ENCODE peak calls at places on chromosomes 5 and 9, in five cellular contexts. One of them, this sample, is unnamed.

GRCh38 chr5:72920690-72921089 is 35.2 kb upstream of the FCHO2 start:
- ATAC-seq in activated naive CD4-positive, alpha-beta T cell treated with anti-CD3 and anti-CD28 coated beads, Interleukin-2, amount 50 U/mL, for 72 hours: no peak
- ATAC-seq in activated CD8-positive, alpha-beta T cell treated with anti-CD3 and anti-CD28 coated beads for 36 hours: no peak
- ATAC-seq in activated CD4-positive, CD25-positive, alpha-beta regulatory T cell treated with anti-CD3 and anti-CD28 coated beads, Interleukin-2, amount 50 U/mL, for 24 hours: no peak
- ATAC-seq in mucosa of descending colon: peak; percentile 65
- ATAC-seq in this sample: peak; percentile 60

GRCh38 chr5:149279651-149280050 is 8.0 kb downstream of the AFAP1L1 start:
- ATAC-seq in activated naive CD4-positive, alpha-beta T cell treated with anti-CD3 and anti-CD28 coated beads, Interleukin-2, amount 50 U/mL, for 72 hours: no peak
- ATAC-seq in mucosa of descending colon: no peak
- ATAC-seq in activated CD4-positive, CD25-positive, alpha-beta regulatory T cell treated with anti-CD3 and anti-CD28 coated beads, Interleukin-2, amount 50 U/mL, for 24 hours: no peak
- ATAC-seq in activated CD8-positive, alpha-beta T cell treated with anti-CD3 and anti-CD28 coated beads for 36 hours: no peak
- ATAC-seq in this sample: no peak

GRCh38 chr9:132541966-132542830 is 40.2 kb upstream of the BARHL1 start:
- ATAC-seq in activated naive CD4-positive, alpha-beta T cell treated with anti-CD3 and anti-CD28 coated beads, Interleukin-2, amount 50 U/mL, for 72 hours: no peak
- ATAC-seq in activated CD8-positive, alpha-beta T cell treated with anti-CD3 and anti-CD28 coated beads for 36 hours: no peak
- ATAC-seq in activated CD4-positive, CD25-positive, alpha-beta regulatory T cell treated with anti-CD3 and anti-CD28 coated beads, Interleukin-2, amount 50 U/mL, for 24 hours: no peak
- ATAC-seq in mucosa of descending colon: no peak
- ATAC-seq in this sample: no peak

GRCh38 chr9:71762900-71763653 is 5.2 kb downstream of the CEMIP2 start:
- ATAC-seq in activated CD4-positive, CD25-positive, alpha-beta regulatory T cell treated with anti-CD3 and anti-CD28 coated beads, Interleukin-2, amount 50 U/mL, for 24 hours: no peak
- ATAC-seq in mucosa of descending colon: peak; percentile 32
- ATAC-seq in activated CD8-positive, alpha-beta T cell treated with anti-CD3 and anti-CD28 coated beads for 36 hours: no peak
- ATAC-seq in activated naive CD4-positive, alpha-beta T cell treated with anti-CD3 and anti-CD28 coated beads, Interleukin-2, amount 50 U/mL, for 72 hours: no peak
- ATAC-seq in this sample: no peak

GRCh38 chr5:32132757-32133156 is 41.4 kb downstream of the GOLPH3 start:
- ATAC-seq in activated CD4-positive, CD25-positive, alpha-beta regulatory T cell treated with anti-CD3 and anti-CD28 coated beads, Interleukin-2, amount 50 U/mL, for 24 hours: no peak
- ATAC-seq in mucosa of descending colon: no peak
- ATAC-seq in activated CD8-positive, alpha-beta T cell treated with anti-CD3 and anti-CD28 coated beads for 36 hours: no peak
- ATAC-seq in activated naive CD4-positive, alpha-beta T cell treated with anti-CD3 and anti-CD28 coated beads, Interleukin-2, amount 50 U/mL, for 72 hours: no peak
- ATAC-seq in this sample: no peak

GRCh38 chr5:128773378-128773777 is 191.9 kb upstream of the SLC27A6 start:
- ATAC-seq in mucosa of descending colon: no peak
- ATAC-seq in activated CD8-positive, alpha-beta T cell treated with anti-CD3 and anti-CD28 coated beads for 36 hours: no peak
- ATAC-seq in activated naive CD4-positive, alpha-beta T cell treated with anti-CD3 and anti-CD28 coated beads, Interleukin-2, amount 50 U/mL, for 72 hours: no peak
- ATAC-seq in activated CD4-positive, CD25-positive, alpha-beta regulatory T cell treated with anti-CD3 and anti-CD28 coated beads, Interleukin-2, amount 50 U/mL, for 24 hours: no peak
- ATAC-seq in this sample: no peak

GRCh38 chr9:89404074-89404473 is 85.8 kb downstream of the SECISBP2 start:
- ATAC-seq in activated naive CD4-positive, alpha-beta T cell treated with anti-CD3 and anti-CD28 coated beads, Interleukin-2, amount 50 U/mL, for 72 hours: no peak
- ATAC-seq in activated CD4-positive, CD25-positive, alpha-beta regulatory T cell treated with anti-CD3 and anti-CD28 coated beads, Interleukin-2, amount 50 U/mL, for 24 hours: no peak
- ATAC-seq in mucosa of descending colon: no peak
- ATAC-seq in activated CD8-positive, alpha-beta T cell treated with anti-CD3 and anti-CD28 coated beads for 36 hours: peak; percentile 50
- ATAC-seq in this sample: no peak

GRCh38 chr5:11588803-11589202 is 315.4 kb downstream of the CTNND2 start:
- ATAC-seq in activated naive CD4-positive, alpha-beta T cell treated with anti-CD3 and anti-CD28 coated beads, Interleukin-2, amount 50 U/mL, for 72 hours: no peak
- ATAC-seq in activated CD4-positive, CD25-positive, alpha-beta regulatory T cell treated with anti-CD3 and anti-CD28 coated beads, Interleukin-2, amount 50 U/mL, for 24 hours: no peak
- ATAC-seq in mucosa of descending colon: no peak
- ATAC-seq in activated CD8-positive, alpha-beta T cell treated with anti-CD3 and anti-CD28 coated beads for 36 hours: no peak
- ATAC-seq in this sample: no peak

GRCh38 chr9:125529589-125530515 is 177.2 kb downstream of the MAPKAP1 start:
- ATAC-seq in activated naive CD4-positive, alpha-beta T cell treated with anti-CD3 and anti-CD28 coated beads, Interleukin-2, amount 50 U/mL, for 72 hours: no peak
- ATAC-seq in mucosa of descending colon: peak; percentile 52
- ATAC-seq in activated CD4-positive, CD25-positive, alpha-beta regulatory T cell treated with anti-CD3 and anti-CD28 coated beads, Interleukin-2, amount 50 U/mL, for 24 hours: no peak
- ATAC-seq in activated CD8-positive, alpha-beta T cell treated with anti-CD3 and anti-CD28 coated beads for 36 hours: peak; percentile 47
- ATAC-seq in this sample: no peak

GRCh38 chr5:31553863-31554262 is 21.8 kb downstream of the C5orf22 start:
- ATAC-seq in activated CD8-positive, alpha-beta T cell treated with anti-CD3 and anti-CD28 coated beads for 36 hours: no peak
- ATAC-seq in activated naive CD4-positive, alpha-beta T cell treated with anti-CD3 and anti-CD28 coated beads, Interleukin-2, amount 50 U/mL, for 72 hours: no peak
- ATAC-seq in mucosa of descending colon: no peak
- ATAC-seq in activated CD4-positive, CD25-positive, alpha-beta regulatory T cell treated with anti-CD3 and anti-CD28 coated beads, Interleukin-2, amount 50 U/mL, for 24 hours: no peak
- ATAC-seq in this sample: no peak

GRCh38 chr5:80688648-80689420 is 34.1 kb upstream of the DHFR start:
- ATAC-seq in mucosa of descending colon: no peak
- ATAC-seq in activated CD4-positive, CD25-positive, alpha-beta regulatory T cell treated with anti-CD3 and anti-CD28 coated beads, Interleukin-2, amount 50 U/mL, for 24 hours: no peak
- ATAC-seq in activated CD8-positive, alpha-beta T cell treated with anti-CD3 and anti-CD28 coated beads for 36 hours: no peak
- ATAC-seq in activated naive CD4-positive, alpha-beta T cell treated with anti-CD3 and anti-CD28 coated beads, Interleukin-2, amount 50 U/mL, for 72 hours: no peak
- ATAC-seq in this sample: no peak

This sample was measured in esophagus mucosa.